ENCODE peak calls at places on chromosomes 13 and 19, in seven cellular contexts. H, L, D, F, O, T and N are unnamed samples.

GRCh38 chr19:19436137-19436691 is 30.7 kb downstream of the GATAD2A start:
- DNase-seq in H (no peak), L (no peak), D (no peak), F (no peak), O (no peak), T (no peak), N (no peak)

GRCh38 chr13:101098873-101099272 is 317.4 kb downstream of the NALCN start:
- DNase-seq in H (no peak), L (peak; percentile 2), D (no peak), F (no peak), O (no peak), T (no peak), N (peak; percentile 1)

GRCh38 chr13:59384154-59384553 is 779.6 kb downstream of the DIAPH3 start:
- DNase-seq in H (no peak), L (no peak), D (peak; percentile 7), F (no peak), O (no peak), T (no peak), N (no peak)

GRCh38 chr19:23283925-23284324 is 33.7 kb upstream of the ZNF724 start:
- DNase-seq in H (peak; percentile 63), L (peak; percentile 52), D (peak; percentile 43), F (peak; percentile 67), O (no peak), T (no peak), N (peak; percentile 5)

GRCh38 chr19:58054792-58055482 is 4.1 kb upstream of the ZNF135 start:
- DNase-seq in H (no peak), L (peak; percentile 12), D (no peak), F (no peak), O (no peak), T (peak; percentile 55), N (peak; percentile 35)

GRCh38 chr13:73835138-73835721 is 299.0 kb downstream of the KLF12 start:
- DNase-seq in H (no peak), L (no peak), D (no peak), F (no peak), O (peak; percentile 44), T (no peak), N (peak; percentile 29)

GRCh38 chr13:47396915-47397314 is 500.1 kb upstream of the HTR2A start:
- DNase-seq in H (no peak), L (no peak), D (no peak), F (no peak), O (no peak), T (no peak), N (no peak)

GRCh38 chr19:4449022-4449825 is 8.4 kb downstream of the UBXN6 start:
- DNase-seq in H (no peak), L (no peak), D (no peak), F (peak; percentile 85), O (no peak), T (peak; percentile 74), N (no peak)

GRCh38 chr19:46296722-46297431 is at the start of gene HIF3A:
- DNase-seq in H (no peak), L (no peak), D (peak; percentile 90), F (peak; percentile 85), O (peak; percentile 94), T (peak; percentile 30), N (no peak)

GRCh38 chr19:18609717-18610051 is 3.0 kb upstream of the TMEM59L start:
- DNase-seq in H (no peak), L (no peak), D (no peak), F (no peak), O (no peak), T (no peak), N (no peak)

GRCh38 chr13:37701972-37702371 is 103.4 kb upstream of the POSTN start:
- DNase-seq in H (no peak), L (peak; percentile 98), D (no peak), F (peak; percentile 67), O (no peak), T (no peak), N (peak; percentile 93)

GRCh38 chr19:46979103-46979769 is 40.4 kb upstream of the NPAS1 start:
- DNase-seq in H (no peak), L (no peak), D (no peak), F (peak; percentile 68), O (no peak), T (no peak), N (no peak)

GRCh38 chr19:53576941-53577653 is 39.2 kb downstream of the ZNF331 start:
- DNase-seq in H (no peak), L (no peak), D (no peak), F (peak; percentile 12), O (no peak), T (no peak), N (no peak)

GRCh38 chr13:51980918-51981317 is 30.3 kb downstream of the ATP7B start:
- DNase-seq in H (no peak), L (no peak), D (no peak), F (no peak), O (no peak), T (no peak), N (no peak)

GRCh38 chr13:44978328-44978727 is 10.9 kb downstream of the NUFIP1 start:
- DNase-seq in H (no peak), L (no peak), D (no peak), F (no peak), O (no peak), T (no peak), N (no peak)

GRCh38 chr19:43594710-43595604 is 977 bp downstream of the IRGQ start:
- DNase-seq in H (peak; percentile 76), L (peak; percentile 45), D (peak; percentile 70), F (no peak), O (peak; percentile 53), T (peak; percentile 30), N (peak; percentile 33)

GRCh38 chr13:73142091-73142490 is 83.3 kb downstream of the KLF5 start:
- DNase-seq in H (no peak), L (no peak), D (no peak), F (no peak), O (no peak), T (no peak), N (no peak)

GRCh38 chr13:100773429-100773828 is 98.8 kb upstream of the TMTC4 start:
- DNase-seq in H (no peak), L (no peak), D (no peak), F (no peak), O (no peak), T (no peak), N (no peak)

GRCh38 chr13:111049791-111050538 is 65.1 kb upstream of the ARHGEF7 start:
- DNase-seq in H (no peak), L (no peak), D (no peak), F (no peak), O (no peak), T (no peak), N (no peak)

GRCh38 chr13:100514788-100515409 is 73.7 kb downstream of the GGACT start:
- DNase-seq in H (peak; percentile 65), L (peak; percentile 77), D (peak; percentile 85), F (peak; percentile 86), O (peak; percentile 72), T (peak; percentile 66), N (peak; percentile 44)

GRCh38 chr13:41310963-41311606 is at the start of gene NAA16:
- DNase-seq in H (peak; percentile 97), L (peak; percentile 90), D (peak; percentile 94), F (peak; percentile 94), O (peak; percentile 91), T (peak; percentile 89), N (peak; percentile 82)

GRCh38 chr19:28554321-28555091 is 658.4 kb downstream of the UQCRFS1 start:
- DNase-seq in H (no peak), L (no peak), D (no peak), F (no peak), O (no peak), T (no peak), N (no peak)

GRCh38 chr13:83907196-83907989 is 25.1 kb upstream of the SLITRK1 start:
- DNase-seq in H (no peak), L (no peak), D (no peak), F (no peak), O (no peak), T (no peak), N (no peak)

GRCh38 chr19:6276447-6276846 is 3.3 kb downstream of the MLLT1 start:
- DNase-seq in H (no peak), L (peak; percentile 65), D (no peak), F (peak; percentile 88), O (no peak), T (no peak), N (peak; percentile 80)

GRCh38 chr19:18915639-18916038 is 3.5 kb downstream of the COPE start:
- DNase-seq in H (peak; percentile 45), L (no peak), D (peak; percentile 41), F (no peak), O (no peak), T (peak; percentile 59), N (no peak)

GRCh38 chr13:69213331-69213850 is 894.2 kb upstream of the ATXN8OS start:
- DNase-seq in H (no peak), L (no peak), D (no peak), F (no peak), O (no peak), T (no peak), N (no peak)

GRCh38 chr19:29878973-29879654 is 62.9 kb upstream of the URI1 start:
- DNase-seq in H (no peak), L (peak; percentile 32), D (no peak), F (peak; percentile 80), O (no peak), T (no peak), N (peak; percentile 14)

GRCh38 chr19:29525901-29526729 is at the start of gene VSTM2B:
- DNase-seq in H (no peak), L (no peak), D (peak; percentile 11), F (no peak), O (peak; percentile 23), T (no peak), N (no peak)

GRCh38 chr13:105255472-105255871 is 1280.0 kb downstream of the EFNB2 start:
- DNase-seq in H (no peak), L (no peak), D (no peak), F (no peak), O (no peak), T (no peak), N (no peak)

GRCh38 chr19:18590273-18591272 is 2.0 kb downstream of the REX1BD start:
- DNase-seq in H (peak; percentile 35), L (peak; percentile 56), D (peak; percentile 84), F (peak; percentile 85), O (peak; percentile 93), T (peak; percentile 86), N (peak; percentile 74)

GRCh38 chr13:90477194-90477593 is 870.3 kb upstream of the MIR17HG start:
- DNase-seq in H (no peak), L (no peak), D (no peak), F (no peak), O (no peak), T (no peak), N (no peak)

GRCh38 chr13:113413178-113413897 is 40.0 kb downstream of the ADPRHL1 start:
- DNase-seq in H (no peak), L (no peak), D (no peak), F (peak; percentile 95), O (no peak), T (no peak), N (no peak)

GRCh38 chr19:7900401-7900870 is 3.2 kb upstream of the MAP2K7 start:
- DNase-seq in H (no peak), L (no peak), D (no peak), F (no peak), O (no peak), T (no peak), N (no peak)